ENCODE peak calls at places on chromosomes 12 and 14, in eight cellular contexts. One of them, this sample, is unnamed.
A peak's percentile ranks its signal among the peaks of the same experiment; 100 is the strongest.

GRCh38 chr12:130162267-130162666 is at the start of gene FZD10:
- DNase-seq in Calu3: no peak
- DNase-seq in activated CD8-positive, alpha-beta memory T cell treated with anti-CD3 and anti-CD28 coated beads, Interleukin-2, amount 50 U/mL, for 4 hours: no peak
- DNase-seq in activated naive CD8-positive, alpha-beta T cell treated with anti-CD3 and anti-CD28 coated beads, Interleukin-2, amount 50 U/mL, for 16 hours: no peak
- DNase-seq in stimulated activated CD4-positive, alpha-beta T cell treated with anti-CD3 and anti-CD28 coated beads, Interleukin-4, amount 100 ng/mL, for 4 hours: peak; percentile 27
- DNase-seq in H4: peak; percentile 17
- DNase-seq in NCI-H2171: no peak
- DNase-seq in RWPE1: peak; percentile 55
- DNase-seq in this sample: peak; percentile 67

GRCh38 chr14:75831455-75831854 is 150.3 kb downstream of the TGFB3 start:
- DNase-seq in activated CD8-positive, alpha-beta memory T cell treated with anti-CD3 and anti-CD28 coated beads, Interleukin-2, amount 50 U/mL, for 4 hours: peak; percentile 27
- DNase-seq in NCI-H2171: no peak
- DNase-seq in H4: peak; percentile 44
- DNase-seq in stimulated activated CD4-positive, alpha-beta T cell treated with anti-CD3 and anti-CD28 coated beads, Interleukin-4, amount 100 ng/mL, for 4 hours: no peak
- DNase-seq in Calu3: peak; percentile 45
- DNase-seq in RWPE1: no peak
- DNase-seq in activated naive CD8-positive, alpha-beta T cell treated with anti-CD3 and anti-CD28 coated beads, Interleukin-2, amount 50 U/mL, for 16 hours: no peak
- DNase-seq in this sample: peak; percentile 80

GRCh38 chr14:100900837-100901390 is 2.6 kb downstream of the RTL1 start:
- DNase-seq in activated CD8-positive, alpha-beta memory T cell treated with anti-CD3 and anti-CD28 coated beads, Interleukin-2, amount 50 U/mL, for 4 hours: no peak
- DNase-seq in NCI-H2171: peak; percentile 31
- DNase-seq in H4: peak; percentile 44
- DNase-seq in RWPE1: no peak
- DNase-seq in stimulated activated CD4-positive, alpha-beta T cell treated with anti-CD3 and anti-CD28 coated beads, Interleukin-4, amount 100 ng/mL, for 4 hours: no peak
- DNase-seq in Calu3: peak; percentile 68
- DNase-seq in activated naive CD8-positive, alpha-beta T cell treated with anti-CD3 and anti-CD28 coated beads, Interleukin-2, amount 50 U/mL, for 16 hours: no peak
- DNase-seq in this sample: peak; percentile 80

GRCh38 chr12:25054783-25055144 is 105.9 kb upstream of the BCAT1 start:
- DNase-seq in Calu3: no peak
- DNase-seq in activated naive CD8-positive, alpha-beta T cell treated with anti-CD3 and anti-CD28 coated beads, Interleukin-2, amount 50 U/mL, for 16 hours: peak; percentile 23
- DNase-seq in NCI-H2171: no peak
- DNase-seq in H4: no peak
- DNase-seq in stimulated activated CD4-positive, alpha-beta T cell treated with anti-CD3 and anti-CD28 coated beads, Interleukin-4, amount 100 ng/mL, for 4 hours: peak; percentile 27
- DNase-seq in RWPE1: peak; percentile 25
- DNase-seq in activated CD8-positive, alpha-beta memory T cell treated with anti-CD3 and anti-CD28 coated beads, Interleukin-2, amount 50 U/mL, for 4 hours: peak; percentile 66
- DNase-seq in this sample: no peak

GRCh38 chr12:76193961-76194360 is 109.5 kb upstream of the NAP1L1 start:
- DNase-seq in Calu3: no peak
- DNase-seq in activated naive CD8-positive, alpha-beta T cell treated with anti-CD3 and anti-CD28 coated beads, Interleukin-2, amount 50 U/mL, for 16 hours: no peak
- DNase-seq in H4: no peak
- DNase-seq in activated CD8-positive, alpha-beta memory T cell treated with anti-CD3 and anti-CD28 coated beads, Interleukin-2, amount 50 U/mL, for 4 hours: no peak
- DNase-seq in RWPE1: no peak
- DNase-seq in NCI-H2171: no peak
- DNase-seq in stimulated activated CD4-positive, alpha-beta T cell treated with anti-CD3 and anti-CD28 coated beads, Interleukin-4, amount 100 ng/mL, for 4 hours: no peak
- DNase-seq in this sample: no peak

GRCh38 chr12:6605425-6606330 is 1.5 kb downstream of the CHD4 start:
- DNase-seq in RWPE1: peak; percentile 33
- DNase-seq in Calu3: peak; percentile 13
- DNase-seq in stimulated activated CD4-positive, alpha-beta T cell treated with anti-CD3 and anti-CD28 coated beads, Interleukin-4, amount 100 ng/mL, for 4 hours: no peak
- DNase-seq in NCI-H2171: peak; percentile 88
- DNase-seq in activated naive CD8-positive, alpha-beta T cell treated with anti-CD3 and anti-CD28 coated beads, Interleukin-2, amount 50 U/mL, for 16 hours: no peak
- DNase-seq in H4: no peak
- DNase-seq in activated CD8-positive, alpha-beta memory T cell treated with anti-CD3 and anti-CD28 coated beads, Interleukin-2, amount 50 U/mL, for 4 hours: peak; percentile 33
- DNase-seq in this sample: no peak

GRCh38 chr12:127785535-127785934 is 481.4 kb upstream of the TMEM132C start:
- DNase-seq in NCI-H2171: no peak
- DNase-seq in activated naive CD8-positive, alpha-beta T cell treated with anti-CD3 and anti-CD28 coated beads, Interleukin-2, amount 50 U/mL, for 16 hours: no peak
- DNase-seq in stimulated activated CD4-positive, alpha-beta T cell treated with anti-CD3 and anti-CD28 coated beads, Interleukin-4, amount 100 ng/mL, for 4 hours: no peak
- DNase-seq in RWPE1: peak; percentile 4
- DNase-seq in Calu3: no peak
- DNase-seq in activated CD8-positive, alpha-beta memory T cell treated with anti-CD3 and anti-CD28 coated beads, Interleukin-2, amount 50 U/mL, for 4 hours: no peak
- DNase-seq in H4: peak; percentile 46
- DNase-seq in this sample: peak; percentile 23

GRCh38 chr12:14216405-14217294 is 148.8 kb upstream of the ATF7IP start:
- DNase-seq in RWPE1: no peak
- DNase-seq in stimulated activated CD4-positive, alpha-beta T cell treated with anti-CD3 and anti-CD28 coated beads, Interleukin-4, amount 100 ng/mL, for 4 hours: no peak
- DNase-seq in H4: peak; percentile 37
- DNase-seq in NCI-H2171: no peak
- DNase-seq in Calu3: no peak
- DNase-seq in activated CD8-positive, alpha-beta memory T cell treated with anti-CD3 and anti-CD28 coated beads, Interleukin-2, amount 50 U/mL, for 4 hours: no peak
- DNase-seq in activated naive CD8-positive, alpha-beta T cell treated with anti-CD3 and anti-CD28 coated beads, Interleukin-2, amount 50 U/mL, for 16 hours: no peak
- DNase-seq in this sample: no peak

GRCh38 chr14:22837750-22838538 is 1.6 kb downstream of the MMP14 start:
- DNase-seq in NCI-H2171: no peak
- DNase-seq in Calu3: no peak
- DNase-seq in activated CD8-positive, alpha-beta memory T cell treated with anti-CD3 and anti-CD28 coated beads, Interleukin-2, amount 50 U/mL, for 4 hours: no peak
- DNase-seq in H4: peak; percentile 24
- DNase-seq in activated naive CD8-positive, alpha-beta T cell treated with anti-CD3 and anti-CD28 coated beads, Interleukin-2, amount 50 U/mL, for 16 hours: no peak
- DNase-seq in stimulated activated CD4-positive, alpha-beta T cell treated with anti-CD3 and anti-CD28 coated beads, Interleukin-4, amount 100 ng/mL, for 4 hours: no peak
- DNase-seq in RWPE1: peak; percentile 69
- DNase-seq in this sample: peak; percentile 55

GRCh38 chr12:9721394-9722092 is 11.4 kb downstream of the CLECL1 start:
- DNase-seq in H4: peak; percentile 76
- DNase-seq in Calu3: no peak
- DNase-seq in activated CD8-positive, alpha-beta memory T cell treated with anti-CD3 and anti-CD28 coated beads, Interleukin-2, amount 50 U/mL, for 4 hours: no peak
- DNase-seq in RWPE1: peak; percentile 66
- DNase-seq in NCI-H2171: no peak
- DNase-seq in stimulated activated CD4-positive, alpha-beta T cell treated with anti-CD3 and anti-CD28 coated beads, Interleukin-4, amount 100 ng/mL, for 4 hours: no peak
- DNase-seq in activated naive CD8-positive, alpha-beta T cell treated with anti-CD3 and anti-CD28 coated beads, Interleukin-2, amount 50 U/mL, for 16 hours: no peak
- DNase-seq in this sample: peak; percentile 21

GRCh38 chr12:106135075-106135474 is 3.7 kb downstream of the NUAK1 start:
- DNase-seq in Calu3: no peak
- DNase-seq in NCI-H2171: no peak
- DNase-seq in RWPE1: no peak
- DNase-seq in H4: no peak
- DNase-seq in stimulated activated CD4-positive, alpha-beta T cell treated with anti-CD3 and anti-CD28 coated beads, Interleukin-4, amount 100 ng/mL, for 4 hours: no peak
- DNase-seq in activated CD8-positive, alpha-beta memory T cell treated with anti-CD3 and anti-CD28 coated beads, Interleukin-2, amount 50 U/mL, for 4 hours: no peak
- DNase-seq in activated naive CD8-positive, alpha-beta T cell treated with anti-CD3 and anti-CD28 coated beads, Interleukin-2, amount 50 U/mL, for 16 hours: no peak
- DNase-seq in this sample: no peak

GRCh38 chr12:62438098-62438692 is 28.4 kb upstream of the MON2 start:
- DNase-seq in stimulated activated CD4-positive, alpha-beta T cell treated with anti-CD3 and anti-CD28 coated beads, Interleukin-4, amount 100 ng/mL, for 4 hours: peak; percentile 28
- DNase-seq in Calu3: peak; percentile 74
- DNase-seq in activated CD8-positive, alpha-beta memory T cell treated with anti-CD3 and anti-CD28 coated beads, Interleukin-2, amount 50 U/mL, for 4 hours: peak; percentile 43
- DNase-seq in activated naive CD8-positive, alpha-beta T cell treated with anti-CD3 and anti-CD28 coated beads, Interleukin-2, amount 50 U/mL, for 16 hours: peak; percentile 17
- DNase-seq in H4: peak; percentile 34
- DNase-seq in RWPE1: peak; percentile 41
- DNase-seq in NCI-H2171: no peak
- DNase-seq in this sample: peak; percentile 79

GRCh38 chr14:99572173-99572999 is 31.6 kb downstream of the CCDC85C start:
- DNase-seq in RWPE1: no peak
- DNase-seq in activated naive CD8-positive, alpha-beta T cell treated with anti-CD3 and anti-CD28 coated beads, Interleukin-2, amount 50 U/mL, for 16 hours: no peak
- DNase-seq in stimulated activated CD4-positive, alpha-beta T cell treated with anti-CD3 and anti-CD28 coated beads, Interleukin-4, amount 100 ng/mL, for 4 hours: no peak
- DNase-seq in Calu3: no peak
- DNase-seq in NCI-H2171: peak; percentile 80
- DNase-seq in activated CD8-positive, alpha-beta memory T cell treated with anti-CD3 and anti-CD28 coated beads, Interleukin-2, amount 50 U/mL, for 4 hours: no peak
- DNase-seq in H4: no peak
- DNase-seq in this sample: peak; percentile 67

GRCh38 chr12:95803817-95804216 is 13.3 kb upstream of the NTN4 start:
- DNase-seq in Calu3: no peak
- DNase-seq in NCI-H2171: no peak
- DNase-seq in H4: no peak
- DNase-seq in activated CD8-positive, alpha-beta memory T cell treated with anti-CD3 and anti-CD28 coated beads, Interleukin-2, amount 50 U/mL, for 4 hours: no peak
- DNase-seq in stimulated activated CD4-positive, alpha-beta T cell treated with anti-CD3 and anti-CD28 coated beads, Interleukin-4, amount 100 ng/mL, for 4 hours: no peak
- DNase-seq in activated naive CD8-positive, alpha-beta T cell treated with anti-CD3 and anti-CD28 coated beads, Interleukin-2, amount 50 U/mL, for 16 hours: no peak
- DNase-seq in RWPE1: no peak
- DNase-seq in this sample: no peak

GRCh38 chr12:114163766-114164165 is 197.6 kb upstream of the RBM19 start:
- DNase-seq in RWPE1: peak; percentile 18
- DNase-seq in stimulated activated CD4-positive, alpha-beta T cell treated with anti-CD3 and anti-CD28 coated beads, Interleukin-4, amount 100 ng/mL, for 4 hours: no peak
- DNase-seq in activated CD8-positive, alpha-beta memory T cell treated with anti-CD3 and anti-CD28 coated beads, Interleukin-2, amount 50 U/mL, for 4 hours: no peak
- DNase-seq in H4: peak; percentile 45
- DNase-seq in activated naive CD8-positive, alpha-beta T cell treated with anti-CD3 and anti-CD28 coated beads, Interleukin-2, amount 50 U/mL, for 16 hours: no peak
- DNase-seq in NCI-H2171: no peak
- DNase-seq in Calu3: no peak
- DNase-seq in this sample: peak; percentile 35

GRCh38 chr12:6613015-6613775 is 6.0 kb upstream of the CHD4 start:
- DNase-seq in NCI-H2171: no peak
- DNase-seq in RWPE1: peak; percentile 57
- DNase-seq in H4: peak; percentile 93
- DNase-seq in activated CD8-positive, alpha-beta memory T cell treated with anti-CD3 and anti-CD28 coated beads, Interleukin-2, amount 50 U/mL, for 4 hours: no peak
- DNase-seq in stimulated activated CD4-positive, alpha-beta T cell treated with anti-CD3 and anti-CD28 coated beads, Interleukin-4, amount 100 ng/mL, for 4 hours: no peak
- DNase-seq in Calu3: peak; percentile 68
- DNase-seq in activated naive CD8-positive, alpha-beta T cell treated with anti-CD3 and anti-CD28 coated beads, Interleukin-2, amount 50 U/mL, for 16 hours: no peak
- DNase-seq in this sample: peak; percentile 83

GRCh38 chr14:56532546-56532945 is 47.1 kb upstream of the TMEM260 start:
- DNase-seq in activated naive CD8-positive, alpha-beta T cell treated with anti-CD3 and anti-CD28 coated beads, Interleukin-2, amount 50 U/mL, for 16 hours: no peak
- DNase-seq in H4: no peak
- DNase-seq in stimulated activated CD4-positive, alpha-beta T cell treated with anti-CD3 and anti-CD28 coated beads, Interleukin-4, amount 100 ng/mL, for 4 hours: no peak
- DNase-seq in activated CD8-positive, alpha-beta memory T cell treated with anti-CD3 and anti-CD28 coated beads, Interleukin-2, amount 50 U/mL, for 4 hours: no peak
- DNase-seq in Calu3: no peak
- DNase-seq in RWPE1: no peak
- DNase-seq in NCI-H2171: no peak
- DNase-seq in this sample: no peak

GRCh38 chr14:33406766-33407165 is 468.1 kb downstream of the NPAS3 start:
- DNase-seq in NCI-H2171: no peak
- DNase-seq in stimulated activated CD4-positive, alpha-beta T cell treated with anti-CD3 and anti-CD28 coated beads, Interleukin-4, amount 100 ng/mL, for 4 hours: no peak
- DNase-seq in activated CD8-positive, alpha-beta memory T cell treated with anti-CD3 and anti-CD28 coated beads, Interleukin-2, amount 50 U/mL, for 4 hours: no peak
- DNase-seq in Calu3: no peak
- DNase-seq in RWPE1: no peak
- DNase-seq in H4: peak; percentile 35
- DNase-seq in activated naive CD8-positive, alpha-beta T cell treated with anti-CD3 and anti-CD28 coated beads, Interleukin-2, amount 50 U/mL, for 16 hours: no peak
- DNase-seq in this sample: no peak

GRCh38 chr14:57848353-57848752 is 17.5 kb downstream of the SLC35F4 start:
- DNase-seq in H4: no peak
- DNase-seq in activated CD8-positive, alpha-beta memory T cell treated with anti-CD3 and anti-CD28 coated beads, Interleukin-2, amount 50 U/mL, for 4 hours: no peak
- DNase-seq in Calu3: no peak
- DNase-seq in activated naive CD8-positive, alpha-beta T cell treated with anti-CD3 and anti-CD28 coated beads, Interleukin-2, amount 50 U/mL, for 16 hours: no peak
- DNase-seq in NCI-H2171: no peak
- DNase-seq in RWPE1: no peak
- DNase-seq in stimulated activated CD4-positive, alpha-beta T cell treated with anti-CD3 and anti-CD28 coated beads, Interleukin-4, amount 100 ng/mL, for 4 hours: no peak
- DNase-seq in this sample: no peak

GRCh38 chr14:55600784-55601561 is 21.0 kb downstream of the KTN1 start:
- DNase-seq in H4: peak; percentile 37
- DNase-seq in RWPE1: peak; percentile 52
- DNase-seq in stimulated activated CD4-positive, alpha-beta T cell treated with anti-CD3 and anti-CD28 coated beads, Interleukin-4, amount 100 ng/mL, for 4 hours: no peak
- DNase-seq in Calu3: no peak
- DNase-seq in activated naive CD8-positive, alpha-beta T cell treated with anti-CD3 and anti-CD28 coated beads, Interleukin-2, amount 50 U/mL, for 16 hours: no peak
- DNase-seq in activated CD8-positive, alpha-beta memory T cell treated with anti-CD3 and anti-CD28 coated beads, Interleukin-2, amount 50 U/mL, for 4 hours: no peak
- DNase-seq in NCI-H2171: no peak
- DNase-seq in this sample: no peak

GRCh38 chr12:115023279-115023678 is 339.3 kb upstream of the TBX3 start:
- DNase-seq in NCI-H2171: no peak
- DNase-seq in Calu3: no peak
- DNase-seq in activated CD8-positive, alpha-beta memory T cell treated with anti-CD3 and anti-CD28 coated beads, Interleukin-2, amount 50 U/mL, for 4 hours: no peak
- DNase-seq in H4: no peak
- DNase-seq in stimulated activated CD4-positive, alpha-beta T cell treated with anti-CD3 and anti-CD28 coated beads, Interleukin-4, amount 100 ng/mL, for 4 hours: no peak
- DNase-seq in activated naive CD8-positive, alpha-beta T cell treated with anti-CD3 and anti-CD28 coated beads, Interleukin-2, amount 50 U/mL, for 16 hours: no peak
- DNase-seq in RWPE1: no peak
- DNase-seq in this sample: no peak

GRCh38 chr12:31029916-31030562 is 43.6 kb upstream of the DDX11 start:
- DNase-seq in Calu3: no peak
- DNase-seq in stimulated activated CD4-positive, alpha-beta T cell treated with anti-CD3 and anti-CD28 coated beads, Interleukin-4, amount 100 ng/mL, for 4 hours: no peak
- DNase-seq in activated CD8-positive, alpha-beta memory T cell treated with anti-CD3 and anti-CD28 coated beads, Interleukin-2, amount 50 U/mL, for 4 hours: no peak
- DNase-seq in activated naive CD8-positive, alpha-beta T cell treated with anti-CD3 and anti-CD28 coated beads, Interleukin-2, amount 50 U/mL, for 16 hours: no peak
- DNase-seq in RWPE1: no peak
- DNase-seq in H4: no peak
- DNase-seq in NCI-H2171: no peak
- DNase-seq in this sample: no peak

GRCh38 chr14:103801459-103801858 is 45.9 kb downstream of the PPP1R13B start:
- DNase-seq in H4: peak; percentile 68
- DNase-seq in Calu3: no peak
- DNase-seq in NCI-H2171: no peak
- DNase-seq in RWPE1: peak; percentile 84
- DNase-seq in activated CD8-positive, alpha-beta memory T cell treated with anti-CD3 and anti-CD28 coated beads, Interleukin-2, amount 50 U/mL, for 4 hours: no peak
- DNase-seq in stimulated activated CD4-positive, alpha-beta T cell treated with anti-CD3 and anti-CD28 coated beads, Interleukin-4, amount 100 ng/mL, for 4 hours: no peak
- DNase-seq in activated naive CD8-positive, alpha-beta T cell treated with anti-CD3 and anti-CD28 coated beads, Interleukin-2, amount 50 U/mL, for 16 hours: no peak
- DNase-seq in this sample: peak; percentile 53

GRCh38 chr14:76313303-76313702 is 62.6 kb upstream of the ESRRB start:
- DNase-seq in RWPE1: no peak
- DNase-seq in activated CD8-positive, alpha-beta memory T cell treated with anti-CD3 and anti-CD28 coated beads, Interleukin-2, amount 50 U/mL, for 4 hours: no peak
- DNase-seq in Calu3: no peak
- DNase-seq in H4: no peak
- DNase-seq in NCI-H2171: no peak
- DNase-seq in stimulated activated CD4-positive, alpha-beta T cell treated with anti-CD3 and anti-CD28 coated beads, Interleukin-4, amount 100 ng/mL, for 4 hours: no peak
- DNase-seq in activated naive CD8-positive, alpha-beta T cell treated with anti-CD3 and anti-CD28 coated beads, Interleukin-2, amount 50 U/mL, for 16 hours: no peak
- DNase-seq in this sample: no peak

GRCh38 chr12:9805883-9806282 is 21.4 kb upstream of the KLRF1 start:
- DNase-seq in stimulated activated CD4-positive, alpha-beta T cell treated with anti-CD3 and anti-CD28 coated beads, Interleukin-4, amount 100 ng/mL, for 4 hours: no peak
- DNase-seq in activated naive CD8-positive, alpha-beta T cell treated with anti-CD3 and anti-CD28 coated beads, Interleukin-2, amount 50 U/mL, for 16 hours: no peak
- DNase-seq in activated CD8-positive, alpha-beta memory T cell treated with anti-CD3 and anti-CD28 coated beads, Interleukin-2, amount 50 U/mL, for 4 hours: no peak
- DNase-seq in NCI-H2171: no peak
- DNase-seq in Calu3: no peak
- DNase-seq in H4: no peak
- DNase-seq in RWPE1: no peak
- DNase-seq in this sample: no peak

GRCh38 chr12:122975790-122976647 is 975 bp downstream of the OGFOD2 start:
- DNase-seq in activated CD8-positive, alpha-beta memory T cell treated with anti-CD3 and anti-CD28 coated beads, Interleukin-2, amount 50 U/mL, for 4 hours: peak; percentile 14
- DNase-seq in stimulated activated CD4-positive, alpha-beta T cell treated with anti-CD3 and anti-CD28 coated beads, Interleukin-4, amount 100 ng/mL, for 4 hours: no peak
- DNase-seq in Calu3: no peak
- DNase-seq in RWPE1: no peak
- DNase-seq in activated naive CD8-positive, alpha-beta T cell treated with anti-CD3 and anti-CD28 coated beads, Interleukin-2, amount 50 U/mL, for 16 hours: no peak
- DNase-seq in NCI-H2171: no peak
- DNase-seq in H4: no peak
- DNase-seq in this sample: no peak